ENCODE peak calls at places on chromosome 16, in four cellular contexts. I is caudate nucleus, J is upper lobe of right lung, V is AG04450. U is an unnamed sample.

GRCh38 chr16:69448470-69449193 is 24.2 kb downstream of the CYB5B start:
- DNase-seq in V (no peak), J (no peak), I (no peak), U (no peak)

GRCh38 chr16:63998-64913 is 8.2 kb downstream of the RHBDF1 start:
- DNase-seq in V (no peak), J (no peak), I (no peak), U (no peak)

GRCh38 chr16:2790631-2791030 is 3.3 kb upstream of the PRSS33 start:
- DNase-seq in V (no peak), J (peak), I (no peak), U (no peak)

GRCh38 chr16:77043076-77043475 is 147.9 kb upstream of the MON1B start:
- DNase-seq in J (no peak), V (no peak), I (no peak), U (no peak)

GRCh38 chr16:61900482-61900881 is 135.8 kb downstream of the CDH8 start:
- DNase-seq in I (no peak), J (no peak), V (no peak), U (peak)

GRCh38 chr16:18983565-18984424 is at the start of gene TMC7:
- DNase-seq in V (peak), J (peak), I (peak), U (no peak)

GRCh38 chr16:81237282-81237681 is 1.2 kb upstream of the BCO1 start:
- DNase-seq in V (no peak), J (no peak), I (no peak), U (peak)

GRCh38 chr16:73140944-73141343 is 93.0 kb upstream of the ZFHX3 start:
- DNase-seq in J (no peak), V (no peak), I (no peak), U (no peak)

GRCh38 chr16:9296273-9296593 is 204.8 kb downstream of the HAPSTR1 start:
- DNase-seq in V (no peak), I (no peak), J (no peak), U (no peak)

GRCh38 chr16:2768403-2769089 is 8.5 kb downstream of the ELOB start:
- DNase-seq in V (no peak), I (no peak), J (no peak), U (no peak)

GRCh38 chr16:20114356-20114755 is 40.7 kb upstream of the GPR139 start:
- DNase-seq in J (no peak), V (no peak), I (no peak), U (peak)

GRCh38 chr16:19228575-19228974 is 57.0 kb upstream of the CLEC19A start:
- DNase-seq in V (no peak), I (no peak), J (no peak), U (no peak)

GRCh38 chr16:31386157-31386984 is 6.8 kb upstream of the ITGAD start:
- DNase-seq in I (no peak), V (no peak), J (no peak), U (peak)

GRCh38 chr16:30957456-30958163 is at the start of gene SETD1A:
- DNase-seq in J (peak), I (peak), V (peak), U (peak)

GRCh38 chr16:19005561-19006445 is 22.1 kb downstream of the TMC7 start:
- DNase-seq in V (no peak), I (peak), J (no peak), U (peak)

GRCh38 chr16:53945996-53946395 is 242.0 kb downstream of the FTO start:
- DNase-seq in J (no peak), V (peak), I (no peak), U (no peak)

GRCh38 chr16:47461598-47462266 is 601 bp downstream of the PHKB start:
- DNase-seq in V (no peak), I (no peak), J (no peak), U (no peak)

GRCh38 chr16:72793716-72794115 is 254.2 kb downstream of the ZFHX3 start:
- DNase-seq in I (no peak), J (no peak), V (no peak), U (no peak)

GRCh38 chr16:26795184-26795583 is 271.5 kb upstream of the C16orf82 start:
- DNase-seq in J (no peak), V (no peak), I (no peak), U (no peak)

GRCh38 chr16:4538067-4538385 is 547 bp downstream of the CDIP1 start:
- DNase-seq in V (no peak), J (no peak), I (no peak), U (no peak)
- H3K27ac ChIP-seq in V (no peak), J (peak), I (peak), U (peak)

GRCh38 chr16:57468346-57468745 is 5.9 kb downstream of the POLR2C start:
- DNase-seq in J (no peak), V (no peak), I (no peak), U (no peak)
- H3K27ac ChIP-seq in J (no peak), V (no peak), I (no peak), U (no peak)

DNA sequence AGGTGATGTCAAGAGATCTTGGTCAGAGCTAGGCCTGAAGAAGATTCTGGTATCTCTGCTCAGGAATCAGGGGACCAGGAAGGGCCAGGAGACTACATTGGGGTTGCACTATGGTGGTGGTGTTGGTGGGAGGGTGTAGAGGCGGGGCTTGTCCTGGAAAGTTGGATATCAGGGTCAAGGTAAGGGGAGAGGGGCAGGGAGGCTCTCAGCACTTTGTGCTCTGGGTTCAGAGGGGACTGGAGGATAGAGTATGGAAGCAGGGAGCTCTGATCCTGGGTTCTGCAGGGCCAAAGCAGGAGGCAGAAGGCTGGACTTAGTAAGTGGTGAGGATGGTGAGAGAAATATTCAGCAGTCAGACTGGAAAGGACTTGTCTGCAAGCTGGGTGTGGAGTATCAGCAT is 3.0 kb downstream of the NOL3 start:
- DNase-seq in I (no peak), V (no peak), J (no peak), U (no peak)
- H3K27ac ChIP-seq in I (peak), V (no peak), J (peak), U (peak)

DNA sequence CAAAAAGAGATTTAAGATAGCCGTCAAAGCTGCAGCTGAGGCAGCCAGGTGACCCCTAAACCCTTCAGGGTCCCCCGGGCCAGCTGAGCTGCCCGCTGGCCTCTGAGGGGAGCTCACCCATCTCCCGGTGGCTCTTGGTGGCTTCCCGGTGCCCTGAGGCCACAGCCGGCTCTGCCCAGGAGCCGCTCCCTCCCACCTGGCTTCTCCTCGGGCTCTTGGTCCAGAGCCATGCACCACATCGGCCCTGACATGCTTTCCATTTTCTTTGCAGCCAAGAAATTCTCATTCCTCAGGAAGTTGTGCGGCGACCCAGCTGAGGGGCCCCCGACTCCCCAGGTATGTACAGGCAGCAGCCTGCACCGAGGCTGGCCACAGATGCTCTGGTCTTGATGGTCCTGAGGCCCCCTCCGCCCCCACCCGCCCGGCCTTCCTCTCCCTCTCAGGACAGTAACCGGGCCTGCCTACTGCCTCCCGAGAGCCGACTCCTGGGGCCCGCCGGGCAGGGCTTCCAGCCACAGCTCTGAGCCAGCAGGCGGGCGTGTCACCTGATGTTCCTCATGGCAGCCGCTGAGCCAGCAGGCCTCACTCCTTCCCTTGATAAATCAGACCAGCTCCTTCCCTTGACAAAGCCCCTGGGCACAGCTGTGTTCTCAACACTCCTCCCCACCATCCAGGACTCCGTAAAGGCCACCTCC is 28.4 kb upstream of the ZFPM1 start:
- DNase-seq in I (no peak), V (no peak), J (no peak), U (no peak)
- H3K27ac ChIP-seq in I (no peak), V (peak), J (no peak), U (no peak)

GRCh38 chr16:82776466-82777146 is 149.8 kb downstream of the CDH13 start:
- DNase-seq in I (no peak), J (no peak), V (no peak), U (no peak)
- H3K27ac ChIP-seq in I (no peak), J (no peak), V (no peak), U (no peak)

GRCh38 chr16:84766978-84767773 is 52.6 kb upstream of the CRISPLD2 start:
- DNase-seq in J (no peak), I (no peak), V (no peak), U (no peak)
- H3K27ac ChIP-seq in J (no peak), I (no peak), V (no peak), U (no peak)

GRCh38 chr16:50153648-50154368 is 702 bp downstream of the TENT4B start:
- DNase-seq in V (no peak), I (peak), J (peak), U (no peak)
- H3K27ac ChIP-seq in V (no peak), I (peak), J (peak), U (peak)

DNA sequence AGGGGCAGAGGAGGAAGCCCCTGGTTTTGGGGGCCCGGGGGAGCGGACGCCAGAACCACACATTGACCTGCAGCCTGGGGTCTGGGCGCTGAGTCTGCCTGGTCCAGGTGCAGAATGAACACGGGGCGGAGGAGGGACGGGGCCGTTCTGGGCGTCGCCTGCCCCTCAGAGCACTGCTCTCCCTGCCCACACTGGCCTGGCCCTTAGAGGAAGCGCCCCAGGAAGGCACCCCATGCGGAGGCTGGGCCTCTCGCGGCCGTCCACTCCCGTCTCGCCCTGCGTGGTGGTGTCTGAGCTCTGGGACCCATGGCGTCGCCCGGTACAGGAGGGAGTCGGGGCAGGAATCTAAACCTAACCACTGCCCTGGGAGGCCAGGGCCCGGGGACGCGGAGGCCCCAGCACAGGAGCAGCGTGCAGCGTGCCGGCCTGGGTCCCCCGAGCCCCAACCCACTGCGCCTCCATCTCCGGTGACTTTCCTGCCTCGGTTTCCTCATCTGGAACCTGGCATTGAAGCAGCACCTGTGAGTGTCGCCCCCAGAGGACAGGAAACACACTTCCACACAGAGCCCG is 4.3 kb downstream of the TPSD1 start:
- DNase-seq in I (no peak), V (no peak), J (no peak), U (no peak)
- H3K27ac ChIP-seq in I (no peak), V (no peak), J (no peak), U (no peak)

U was measured in epithelial cell of prostate.